ENCODE peak calls at places on chromosomes 5 and 9, in five cellular contexts. H is testis, O is fibroblast of lung, F is heart right ventricle, M is dorsolateral prefrontal cortex. N is an unnamed sample.

GRCh38 chr5:92332039-92332438 is 948.9 kb upstream of the ARRDC3 start:
- DNase-seq in H (no peak), O (peak), F (no peak), M (no peak), N (no peak)

GRCh38 chr5:99019812-99020697 is 91.2 kb upstream of the CHD1 start:
- DNase-seq in H (no peak), O (peak), F (no peak), M (no peak), N (peak)

GRCh38 chr9:974993-975739 is 1.3 kb upstream of the DMRT3 start:
- DNase-seq in H (no peak), O (no peak), F (no peak), M (no peak), N (no peak)

GRCh38 chr5:72459089-72459661 is 48.0 kb downstream of the ZNF366 start:
- DNase-seq in H (no peak), O (peak), F (no peak), M (no peak), N (no peak)

GRCh38 chr5:154351566-154351965 is 94.2 kb upstream of the SAP30L start:
- DNase-seq in H (no peak), O (no peak), F (no peak), M (no peak), N (no peak)

GRCh38 chr5:132485641-132486317 is 4.8 kb downstream of the IRF1 start:
- DNase-seq in H (peak), O (no peak), F (no peak), M (peak), N (peak)

GRCh38 chr5:6868170-6868569 is 154.9 kb downstream of the TENT4A start:
- DNase-seq in H (peak), O (no peak), F (no peak), M (peak), N (no peak)

GRCh38 chr9:33133186-33133585 is 34.0 kb downstream of the B4GALT1 start:
- DNase-seq in H (no peak), O (no peak), F (no peak), M (no peak), N (no peak)

GRCh38 chr5:74187757-74188156 is 452.8 kb downstream of the ENC1 start:
- DNase-seq in H (no peak), O (no peak), F (no peak), M (no peak), N (no peak)
- H3K27ac ChIP-seq in H (no peak), O (no peak), F (no peak), M (no peak), N (no peak)

GRCh38 chr5:102905052-102905451 is 149.9 kb downstream of the PAM start:
- DNase-seq in H (no peak), O (no peak), F (no peak), M (no peak), N (no peak)

GRCh38 chr5:102911973-102912372 is 156.9 kb downstream of the PAM start:
- DNase-seq in H (no peak), O (peak), F (no peak), M (no peak), N (no peak)

GRCh38 chr5:102916114-102916513 is 161.0 kb downstream of the PAM start:
- DNase-seq in H (no peak), O (no peak), F (no peak), M (no peak), N (no peak)

GRCh38 chr5:102910240-102911226 is 155.4 kb downstream of the PAM start:
- DNase-seq in H (no peak), O (peak), F (no peak), M (no peak), N (no peak)
- H3K4me3 ChIP-seq in H (no peak), O (no peak), F (no peak), M (no peak), N (no peak)

DNA sequence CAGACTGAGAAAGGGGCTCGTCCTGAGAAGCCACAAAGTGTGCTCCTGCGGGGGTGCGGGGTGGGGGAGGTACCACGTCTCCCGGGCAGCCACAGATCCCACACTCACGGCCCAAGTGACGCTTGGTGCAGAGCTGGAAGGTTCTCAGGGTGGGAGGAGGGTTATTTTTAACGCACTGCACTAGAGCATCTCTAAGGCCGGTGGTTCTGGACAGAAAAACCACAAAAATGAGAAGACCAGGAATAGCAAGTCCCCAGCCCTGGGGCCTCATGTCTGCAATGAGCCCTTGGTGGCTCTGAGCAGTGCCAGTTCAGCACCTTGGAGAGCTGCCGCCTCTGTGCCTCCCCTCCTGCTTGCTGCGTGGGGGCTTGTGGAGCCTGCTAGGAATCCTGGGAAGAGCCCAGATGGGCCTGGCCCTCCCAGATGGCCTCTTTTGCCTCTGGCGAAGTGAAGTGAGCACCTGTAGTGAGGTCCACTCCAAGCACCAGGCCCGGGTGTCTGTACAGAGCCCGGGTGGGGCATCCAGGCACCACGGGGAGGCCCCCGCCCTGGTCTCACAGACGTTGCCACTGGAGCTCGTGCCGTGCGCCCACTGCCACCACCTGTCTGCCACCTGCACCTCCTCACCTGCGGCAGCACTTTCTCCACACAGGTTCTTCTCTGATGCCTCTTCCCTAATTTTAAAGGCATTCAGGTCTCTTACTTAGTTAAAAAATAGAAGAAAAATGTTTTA is 48.9 kb upstream of the CACNA1B start:
- DNase-seq in H (peak), O (peak), F (no peak), M (no peak), N (no peak)
- TF ChIP-seq CTCF in H (no peak), O (no peak), F (no peak), M (no peak), N (no peak)

DNA sequence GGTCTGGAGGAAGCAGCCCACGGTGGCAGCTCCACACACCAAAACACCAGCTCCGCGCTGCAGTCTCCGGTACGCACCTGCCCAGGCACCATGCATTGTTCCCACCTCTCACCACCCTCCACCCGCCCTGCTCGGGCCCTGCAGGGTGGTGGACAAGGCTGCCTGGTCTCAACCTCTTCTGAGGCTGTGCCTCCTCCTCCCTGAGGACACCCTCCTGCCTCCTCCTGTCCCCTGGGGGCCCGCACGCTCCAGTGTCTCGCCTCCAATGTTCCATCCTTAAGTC is 96.3 kb downstream of the KCNT1 start:
- DNase-seq in H (no peak), O (no peak), F (no peak), M (no peak), N (no peak)
- H3K27ac ChIP-seq in H (no peak), O (no peak), F (no peak), M (no peak), N (no peak)

GRCh38 chr5:79773612-79774011 is 84.0 kb downstream of the CMYA5 start:
- DNase-seq in H (no peak), O (no peak), F (no peak), M (no peak), N (no peak)
- H3K4me3 ChIP-seq in H (no peak), O (no peak), F (no peak), M (no peak), N (no peak)

GRCh38 chr5:143041-143440 is 48.3 kb upstream of the LRRC14B start:
- DNase-seq in H (no peak), O (no peak), F (no peak), M (no peak), N (no peak)

GRCh38 chr5:140443-140829 is 48.5 kb downstream of the PLEKHG4B start:
- DNase-seq in H (no peak), O (no peak), F (no peak), M (no peak), N (no peak)

GRCh38 chr5:141761-142160 is 49.5 kb upstream of the LRRC14B start:
- DNase-seq in H (no peak), O (no peak), F (no peak), M (no peak), N (no peak)

GRCh38 chr5:141211-141610 is 49.2 kb downstream of the PLEKHG4B start:
- DNase-seq in H (no peak), O (no peak), F (no peak), M (no peak), N (no peak)

DNA sequence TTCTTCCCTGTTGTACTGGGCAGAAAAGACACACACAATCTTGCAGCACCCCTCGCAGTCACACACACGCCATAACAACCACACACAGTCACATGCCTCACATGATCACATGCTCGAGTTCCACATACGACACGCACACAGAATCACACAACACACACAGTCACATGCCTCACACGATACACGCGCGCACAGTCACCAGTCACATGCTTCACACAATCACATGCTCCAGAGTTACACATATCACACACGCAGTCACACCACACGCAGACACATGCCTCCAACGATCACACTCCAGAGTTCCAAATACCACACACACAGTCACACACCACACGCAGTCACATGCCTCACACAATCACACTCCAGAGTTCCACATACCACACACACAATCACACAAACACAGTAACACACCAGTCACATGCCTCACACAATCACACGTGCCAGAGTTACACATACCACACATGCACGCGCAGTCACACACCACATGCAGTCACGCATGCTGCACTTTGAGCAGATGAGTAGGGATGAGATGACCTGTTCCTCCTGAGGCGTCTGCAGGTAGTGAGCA is 49.0 kb upstream of the LRRC14B start:
- DNase-seq in H (no peak), O (no peak), F (no peak), M (no peak), N (no peak)
- TF ChIP-seq CTCF in H (no peak), O (no peak), F (no peak), M (no peak), N (no peak)

N was measured in colonic mucosa.